ENCODE peak calls at places on chromosomes 2 and 18, in four cellular contexts. I is transverse colon, U is colonic mucosa, C is right lobe of liver. D is an unnamed sample.
A peak's percentile ranks its signal among the peaks of the same experiment; 100 is the strongest.

GRCh38 chr18:14768241-14768640 is 20.3 kb downstream of the ANKRD30B start:
- DNase-seq in I (no peak), U (no peak), C (no peak), D (no peak)

GRCh38 chr2:1055014-1055595 is 104.5 kb downstream of the SNTG2 start:
- DNase-seq in I (no peak), U (no peak), C (no peak), D (no peak)

GRCh38 chr2:168663993-168664392 is 138.4 kb upstream of the NOSTRIN start:
- DNase-seq in I (no peak), U (no peak), C (no peak), D (no peak)

GRCh38 chr2:241597561-241597960 is 39.0 kb downstream of the BOK start:
- DNase-seq in I (no peak), U (no peak), C (no peak), D (no peak)

GRCh38 chr2:20666364-20667150 is at the start of gene GDF7:
- DNase-seq in I (peak; percentile 60), U (peak; percentile 59), C (peak; percentile 82), D (peak; percentile 96)

GRCh38 chr2:69902213-69902922 is 8.6 kb downstream of the SNRNP27 start:
- DNase-seq in I (peak; percentile 24), U (no peak), C (peak; percentile 66), D (no peak)

GRCh38 chr2:9205963-9206948 is at the start of gene ASAP2:
- DNase-seq in I (peak; percentile 78), U (peak; percentile 71), C (peak; percentile 75), D (peak; percentile 87)

GRCh38 chr2:195214072-195214471 is 443.0 kb upstream of the SLC39A10 start:
- DNase-seq in I (no peak), U (no peak), C (no peak), D (no peak)

GRCh38 chr2:150415022-150415421 is 72.4 kb downstream of the RND3 start:
- DNase-seq in I (no peak), U (no peak), C (no peak), D (no peak)

GRCh38 chr18:13611058-13611615 is 115.2 kb downstream of the FAM210A start:
- DNase-seq in I (peak; percentile 45), U (no peak), C (no peak), D (no peak)

GRCh38 chr2:120709608-120710041 is 26.0 kb upstream of the GLI2 start:
- DNase-seq in I (no peak), U (no peak), C (no peak), D (no peak)

GRCh38 chr2:239865059-239865639 is 160.0 kb downstream of the NDUFA10 start:
- DNase-seq in I (no peak), U (no peak), C (no peak), D (no peak)

GRCh38 chr2:24635181-24635580 is 144.1 kb downstream of the NCOA1 start:
- DNase-seq in I (no peak), U (no peak), C (no peak), D (no peak)

GRCh38 chr2:221710744-221711143 is 138.6 kb upstream of the EPHA4 start:
- DNase-seq in I (no peak), U (no peak), C (no peak), D (no peak)

GRCh38 chr2:120741514-120742448 is 6.1 kb downstream of the GLI2 start:
- DNase-seq in I (no peak), U (peak; percentile 34), C (no peak), D (no peak)

GRCh38 chr2:75503048-75503607 is 57.6 kb downstream of the EVA1A start:
- DNase-seq in I (no peak), U (no peak), C (no peak), D (no peak)

GRCh38 chr2:21552999-21553398 is 429.2 kb downstream of the TDRD15 start:
- DNase-seq in I (no peak), U (no peak), C (no peak), D (no peak)

GRCh38 chr2:161990741-161991140 is 83.3 kb downstream of the DPP4 start:
- DNase-seq in I (no peak), U (no peak), C (no peak), D (no peak)

GRCh38 chr2:162221064-162221463 is 22.2 kb downstream of the FAP start:
- DNase-seq in I (peak; percentile 58), U (peak; percentile 60), C (peak; percentile 81), D (peak; percentile 65)

GRCh38 chr2:20623241-20623640 is 27.7 kb downstream of the HS1BP3 start:
- DNase-seq in I (no peak), U (no peak), C (no peak), D (peak; percentile 43)

GRCh38 chr2:101895039-101895438 is 96.7 kb upstream of the IL1R2 start:
- DNase-seq in I (no peak), U (no peak), C (no peak), D (no peak)

GRCh38 chr2:228541794-228542193 is 360.3 kb upstream of the SPHKAP start:
- DNase-seq in I (no peak), U (no peak), C (no peak), D (no peak)

GRCh38 chr2:53751728-53752127 is 15.9 kb upstream of the CHAC2 start:
- DNase-seq in I (no peak), U (no peak), C (no peak), D (no peak)

GRCh38 chr2:179272406-179273192 is 8.0 kb upstream of the SESTD1 start:
- DNase-seq in I (no peak), U (no peak), C (no peak), D (no peak)

GRCh38 chr2:107585851-107586250 is 240.8 kb upstream of the RGPD4 start:
- DNase-seq in I (no peak), U (no peak), C (no peak), D (no peak)

GRCh38 chr2:107592225-107592624 is 234.5 kb upstream of the RGPD4 start:
- DNase-seq in I (no peak), U (no peak), C (no peak), D (no peak)

GRCh38 chr2:107588181-107588580 is 238.5 kb upstream of the RGPD4 start:
- DNase-seq in I (no peak), U (no peak), C (no peak), D (no peak)

GRCh38 chr2:107591541-107591940 is 235.2 kb upstream of the RGPD4 start:
- DNase-seq in I (no peak), U (no peak), C (no peak), D (no peak)

DNA sequence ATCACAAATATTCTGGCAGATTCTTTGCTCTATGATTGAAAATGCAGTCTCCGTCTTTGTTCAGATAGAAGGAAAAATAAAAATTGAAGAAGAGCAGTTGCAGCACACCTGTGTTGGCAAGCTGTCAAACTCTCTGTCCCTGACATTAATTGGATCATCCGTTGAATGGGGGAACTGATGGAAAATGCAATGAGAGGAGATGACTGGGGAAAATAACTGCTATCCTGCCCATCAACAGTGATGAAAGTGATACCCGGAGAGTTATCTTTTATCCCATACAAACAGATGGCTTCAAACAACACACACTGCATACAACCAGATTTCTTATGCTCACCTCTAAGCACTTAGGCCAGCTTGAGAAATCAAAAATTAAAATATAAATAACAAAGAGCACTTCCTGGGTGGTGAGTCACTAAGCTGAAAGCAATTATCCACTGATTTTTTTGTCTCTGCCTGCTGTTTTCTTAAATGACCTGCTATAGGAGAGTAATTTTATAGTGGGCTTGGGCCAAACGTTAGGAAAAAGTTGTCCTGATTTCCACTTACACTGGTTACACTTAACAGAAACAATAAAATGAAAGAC is 237.6 kb upstream of the RGPD4 start:
- DNase-seq in I (no peak), U (no peak), C (no peak), D (no peak)
- H3K27ac ChIP-seq in I (no peak overlapping the region), U (no peak overlapping the region), C (no peak overlapping the region), D (no peak overlapping the region)

GRCh38 chr18:7305416-7305815 is 74.5 kb downstream of the LRRC30 start:
- DNase-seq in I (no peak), U (no peak), C (no peak), D (no peak)

GRCh38 chr18:7303751-7304370 is 73.0 kb downstream of the LRRC30 start:
- DNase-seq in I (no peak), U (no peak), C (no peak), D (no peak)

GRCh38 chr18:7303306-7303705 is 72.4 kb downstream of the LRRC30 start:
- DNase-seq in I (no peak), U (no peak), C (no peak), D (no peak)

GRCh38 chr18:7298149-7298548 is 67.3 kb downstream of the LRRC30 start:
- DNase-seq in I (no peak), U (no peak), C (no peak), D (no peak)

DNA sequence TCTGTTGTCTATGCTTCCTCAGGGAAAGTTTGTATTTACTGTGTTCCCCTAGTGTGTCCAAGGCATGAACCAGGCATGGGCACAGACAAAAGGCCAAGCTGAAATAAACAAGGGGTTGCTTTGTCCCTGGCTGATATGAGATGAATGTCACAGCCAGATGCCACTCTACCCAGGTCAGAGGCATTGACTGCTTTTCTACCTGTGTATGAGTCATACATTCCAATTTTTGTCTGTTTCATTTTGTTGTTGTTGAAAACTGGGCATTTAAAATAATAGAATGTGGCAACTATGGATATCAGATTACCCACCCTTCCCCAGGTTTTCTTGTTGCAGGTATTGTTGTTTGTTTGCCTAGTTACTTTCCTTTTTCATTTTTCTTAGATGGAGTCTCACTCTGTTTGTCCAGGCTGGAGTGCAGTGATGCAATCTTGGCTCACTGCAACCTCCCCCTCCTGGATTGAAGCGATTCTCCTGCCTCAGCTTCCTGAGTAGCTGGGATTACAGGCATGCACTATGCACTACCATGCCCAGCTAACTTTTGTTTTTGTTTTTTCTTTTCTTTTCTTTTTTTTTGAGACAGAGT is 70.2 kb downstream of the LRRC30 start:
- DNase-seq in I (no peak), U (no peak), C (no peak), D (no peak)
- H3K9me3 ChIP-seq in I (peaks cover 14% of the 10 kb centered on the region), U (no peaks in the 10 kb centered on the region), C (no peaks in the 10 kb centered on the region), D (peaks cover 22% of the 10 kb centered on the region)

DNA sequence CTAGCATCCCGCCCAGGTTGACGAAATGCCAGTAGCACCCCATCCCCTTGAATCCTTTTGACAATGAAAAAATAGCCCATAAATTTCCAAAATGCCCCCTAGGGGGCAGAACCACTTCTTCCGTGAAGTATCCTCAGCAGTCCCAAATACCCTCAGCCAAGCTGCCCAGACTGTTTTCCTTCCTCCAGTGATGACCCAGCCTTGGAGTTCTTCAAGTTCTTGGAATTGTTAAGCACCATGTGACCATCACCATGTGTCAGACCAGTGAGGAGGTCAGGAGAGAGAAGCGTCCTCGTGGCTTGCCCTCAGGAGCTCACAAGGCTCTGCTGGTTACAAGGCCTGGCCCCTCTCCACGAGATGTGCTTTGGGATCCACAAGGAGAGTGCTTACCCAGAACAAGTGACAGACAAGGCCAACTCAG is 1.4 kb upstream of the SLC23A3 start:
- DNase-seq in I (peak; percentile 38), U (peak; percentile 58), C (no peak), D (peak; percentile 84)
- H3K27ac ChIP-seq in I (peak overlapping the region; percentile 61), U (peak overlapping the region; percentile 12), C (peak overlapping the region; percentile 2), D (peak overlapping the region; percentile 80)

GRCh38 chr2:126510960-126511359 is 145.0 kb upstream of the GYPC start:
- DNase-seq in I (no peak), U (no peak), C (no peak), D (no peak)
- H3K9me3 ChIP-seq in I (no peaks in the 10 kb centered on the region), U (no peaks in the 10 kb centered on the region), C (no peaks in the 10 kb centered on the region), D (no peaks in the 10 kb centered on the region)

DNA sequence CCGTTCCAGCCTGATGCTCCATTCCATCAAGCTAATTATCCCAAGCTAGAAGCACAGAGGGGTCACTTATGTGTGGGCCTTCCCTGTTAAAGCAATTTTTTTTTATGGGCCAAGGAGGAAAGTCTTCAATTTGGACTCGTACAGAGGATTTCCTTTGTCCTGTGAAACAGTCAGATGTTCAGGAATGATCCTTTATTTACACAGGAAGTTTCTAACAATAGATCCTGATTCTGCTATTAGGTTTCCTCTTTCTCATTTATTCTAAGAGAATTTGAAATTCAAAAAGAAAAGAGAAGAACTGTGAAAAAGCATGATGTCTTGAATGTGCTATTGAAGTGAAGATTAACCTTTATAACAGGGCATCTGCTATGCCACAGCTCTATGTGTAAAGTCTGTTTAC is 105.3 kb upstream of the FAM98A start:
- DNase-seq in I (no peak), U (no peak), C (no peak), D (no peak)
- H3K27ac ChIP-seq in I (no peak overlapping the region), U (no peak overlapping the region), C (peak overlapping the region; percentile 26), D (no peak overlapping the region)

D was measured in kidney.